ENCODE peak calls at places on chromosome 9, in five cellular contexts. L is coronary artery, V is upper lobe of right lung, I is fibroblast of mammary gland, K is astrocyte of the spinal cord. O is an unnamed sample.

GRCh38 chr9:87076825-87077224 is 129.5 kb upstream of the GAS1 start:
- DNase-seq in L (no peak), V (no peak), I (peak; percentile 47), K (no peak), O (no peak)

GRCh38 chr9:116156621-116157314 is 3.2 kb downstream of the PAPPA start:
- DNase-seq in L (peak; percentile 88), V (peak; percentile 66), I (peak; percentile 93), K (peak; percentile 77), O (peak; percentile 52)

GRCh38 chr9:118554987-118555386 is 814.2 kb downstream of the BRINP1 start:
- DNase-seq in L (no peak), V (no peak), I (no peak), K (no peak), O (no peak)

GRCh38 chr9:105251133-105251532 is 6.7 kb downstream of the SLC44A1 start:
- DNase-seq in L (no peak), V (no peak), I (no peak), K (no peak), O (no peak)

GRCh38 chr9:124420991-124421543 is 5.8 kb upstream of the PSMB7 start:
- DNase-seq in L (no peak), V (no peak), I (no peak), K (peak; percentile 10), O (no peak)

GRCh38 chr9:74281674-74282073 is 215.5 kb upstream of the RORB start:
- DNase-seq in L (no peak), V (no peak), I (no peak), K (no peak), O (no peak)

GRCh38 chr9:108996653-108997052 is 16.6 kb downstream of the CTNNAL1 start:
- DNase-seq in L (no peak), V (no peak), I (no peak), K (no peak), O (no peak)

GRCh38 chr9:68836788-68837187 is 131.7 kb downstream of the PIP5K1B start:
- DNase-seq in L (no peak), V (no peak), I (no peak), K (no peak), O (no peak)

GRCh38 chr9:14346301-14346721 is 32.4 kb upstream of the NFIB start:
- DNase-seq in L (peak; percentile 80), V (no peak), I (no peak), K (no peak), O (no peak)

GRCh38 chr9:115494393-115494792 is 376.4 kb upstream of the TNC start:
- DNase-seq in L (peak; percentile 77), V (no peak), I (no peak), K (no peak), O (no peak)

GRCh38 chr9:26893030-26893676 is 551 bp upstream of the CAAP1 start:
- DNase-seq in L (no peak), V (no peak), I (no peak), K (no peak), O (no peak)

GRCh38 chr9:69376651-69377050 is 51.6 kb downstream of the ENTREP1 start:
- DNase-seq in L (peak; percentile 81), V (no peak), I (peak; percentile 92), K (peak; percentile 88), O (no peak)

GRCh38 chr9:83544002-83544698 is 5.9 kb upstream of the FRMD3 start:
- DNase-seq in L (no peak), V (no peak), I (peak; percentile 80), K (peak; percentile 79), O (peak; percentile 13)

GRCh38 chr9:33638516-33638915 is 114.5 kb downstream of the ANKRD18B start:
- DNase-seq in L (no peak), V (no peak), I (no peak), K (no peak), O (no peak)

GRCh38 chr9:111158375-111158774 is 120.1 kb upstream of the LPAR1 start:
- DNase-seq in L (no peak), V (no peak), I (peak; percentile 89), K (peak; percentile 28), O (no peak)

GRCh38 chr9:69919461-69920061 is 98.9 kb downstream of the CFAP95 start:
- DNase-seq in L (no peak), V (no peak), I (peak; percentile 72), K (peak; percentile 73), O (no peak)

GRCh38 chr9:134624827-134625181 is 16.8 kb upstream of the COL5A1 start:
- DNase-seq in L (no peak), V (peak; percentile 50), I (peak; percentile 86), K (peak; percentile 86), O (no peak)

GRCh38 chr9:119667163-119667562 is 297.9 kb upstream of the BRINP1 start:
- DNase-seq in L (no peak), V (no peak), I (no peak), K (no peak), O (no peak)

GRCh38 chr9:36118706-36119105 is 17.8 kb upstream of the GLIPR2 start:
- DNase-seq in L (no peak), V (peak; percentile 80), I (no peak), K (no peak), O (no peak)

GRCh38 chr9:96420468-96421219 is 2.5 kb upstream of the ZNF367 start:
- DNase-seq in L (peak; percentile 75), V (no peak), I (peak; percentile 95), K (peak; percentile 90), O (peak; percentile 96)

GRCh38 chr9:122126340-122127333 is 32.9 kb downstream of the NDUFA8 start:
- DNase-seq in L (no peak), V (no peak), I (peak; percentile 13), K (peak; percentile 5), O (no peak)

GRCh38 chr9:117461386-117461785 is 46.5 kb upstream of the ASTN2 start:
- DNase-seq in L (no peak), V (no peak), I (no peak), K (no peak), O (no peak)

GRCh38 chr9:21789541-21790037 is 12.8 kb upstream of the MTAP start:
- DNase-seq in L (no peak), V (no peak), I (peak; percentile 94), K (peak; percentile 95), O (peak; percentile 77)

GRCh38 chr9:33799928-33800689 is 4.7 kb downstream of the PRSS3 start:
- DNase-seq in L (no peak), V (no peak), I (peak; percentile 36), K (no peak), O (no peak)

GRCh38 chr9:105647595-105648349 is 14.5 kb upstream of the TAL2 start:
- DNase-seq in L (no peak), V (no peak), I (no peak), K (no peak), O (no peak)

GRCh38 chr9:122261469-122261881 is 3.2 kb downstream of the RBM18 start:
- DNase-seq in L (peak; percentile 82), V (peak; percentile 69), I (peak; percentile 72), K (peak; percentile 68), O (no peak)

GRCh38 chr9:14215614-14216013 is 98.3 kb downstream of the NFIB start:
- DNase-seq in L (no peak), V (no peak), I (peak; percentile 43), K (peak; percentile 52), O (no peak)

GRCh38 chr9:110623462-110624025 is 44.0 kb upstream of the SVEP1 start:
- DNase-seq in L (no peak), V (no peak), I (peak; percentile 72), K (peak; percentile 75), O (peak; percentile 5)

GRCh38 chr9:81462759-81463158 is 226.6 kb downstream of the TLE1 start:
- DNase-seq in L (no peak), V (no peak), I (no peak), K (no peak), O (no peak)

GRCh38 chr9:98983295-98984268 is 39.9 kb downstream of the COL15A1 start:
- DNase-seq in L (no peak), V (no peak), I (peak; percentile 90), K (peak; percentile 89), O (no peak)

GRCh38 chr9:133060417-133060841 is 1.4 kb upstream of the CEL start:
- DNase-seq in L (no peak), V (no peak), I (no peak), K (no peak), O (no peak)
- TF ChIP-seq CTCF in L (no peak), V (no peak), I (no peak), K (no peak), O (peak; percentile 16)

DNA sequence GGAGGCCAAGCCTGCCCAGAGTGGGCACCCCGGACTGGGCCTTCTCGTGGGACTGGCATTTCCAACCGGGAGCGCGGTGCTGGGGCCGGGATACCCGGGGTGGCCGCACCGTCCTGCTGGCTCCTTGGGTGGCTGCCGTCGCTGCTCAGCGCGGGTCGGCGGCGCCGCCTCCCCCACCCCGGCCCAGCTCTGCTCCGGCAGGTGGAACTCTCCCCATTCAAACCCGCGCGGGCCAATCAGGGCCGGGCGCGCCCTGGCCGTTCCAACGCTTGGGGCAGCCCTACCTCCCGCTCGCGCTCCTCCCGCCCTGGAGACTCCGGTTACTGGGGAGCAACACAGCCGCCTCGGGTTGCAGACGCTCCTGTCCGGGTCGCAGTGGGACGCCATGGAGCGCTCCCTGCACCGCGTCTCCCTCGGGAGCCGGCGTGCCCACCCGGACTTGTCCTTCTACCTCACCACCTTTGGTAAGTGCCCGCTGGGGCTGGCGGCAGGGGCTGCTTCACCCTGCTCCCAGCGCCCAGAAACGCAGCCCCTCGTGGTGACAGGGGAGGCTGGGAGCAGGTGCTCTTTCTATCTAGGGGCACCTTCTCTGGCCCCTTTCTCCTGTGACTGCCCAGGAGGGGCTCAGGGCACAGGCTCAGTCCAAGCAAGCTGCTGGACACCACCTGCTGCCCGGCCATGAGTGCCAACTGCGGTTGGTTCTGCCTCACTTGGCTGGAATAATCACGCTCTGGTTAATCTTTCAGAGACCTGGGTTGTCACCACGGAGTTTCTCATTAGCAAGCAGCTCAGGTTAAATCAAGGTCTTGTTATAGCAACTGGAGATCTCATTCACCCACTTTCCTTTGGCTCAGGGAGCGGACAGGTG is at the start of gene RGS3:
- DNase-seq in L (peak; percentile 77), V (peak; percentile 89), I (no peak), K (no peak), O (no peak)
- H3K4me3 ChIP-seq in L (peak within 1 kb of the TSS; percentile 67), V (peak within 1 kb of the TSS; percentile 50), I (peak within 1 kb of the TSS; percentile 4), K (peak within 1 kb of the TSS; percentile 44), O (peak within 1 kb of the TSS; percentile 69)

DNA sequence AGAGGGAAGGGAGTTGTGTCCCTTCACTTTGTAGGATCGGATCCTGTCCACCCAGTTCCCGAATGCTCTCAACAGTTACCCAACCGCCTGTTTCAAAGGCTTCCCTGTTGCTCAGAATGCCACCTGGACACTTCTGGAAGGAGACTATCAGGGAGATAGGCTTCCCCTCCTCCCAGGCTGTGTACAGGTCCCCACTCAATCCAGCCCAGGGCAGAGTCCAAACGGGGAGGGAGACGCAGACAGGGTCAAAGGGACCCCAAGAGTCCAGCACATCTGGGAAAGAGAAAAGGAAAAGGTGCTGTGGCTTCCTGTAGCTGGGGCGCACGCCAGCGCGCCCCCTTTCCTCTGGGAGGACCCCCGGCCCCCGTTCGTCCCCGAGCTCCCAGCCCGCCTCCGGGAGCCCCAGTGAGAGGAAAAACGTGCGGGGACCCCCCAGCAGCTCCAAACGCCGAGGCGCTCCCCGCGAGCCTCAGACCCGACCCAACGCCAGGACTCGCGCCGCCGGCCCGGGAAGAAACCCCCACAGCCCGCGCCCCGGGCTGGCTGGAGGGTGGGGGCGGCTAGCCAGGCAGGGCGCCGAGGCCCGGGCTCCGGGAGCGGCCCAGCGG is 640 bp downstream of the SURF4 start:
- DNase-seq in L (no peak), V (no peak), I (peak; percentile 50), K (peak; percentile 54), O (no peak)
- TF ChIP-seq CTCF in L (no peak), V (no peak), I (no peak), K (peak; percentile 32), O (no peak)

GRCh38 chr9:128365525-128365924 is 5.6 kb upstream of the URM1 start:
- DNase-seq in L (no peak), V (no peak), I (no peak), K (no peak), O (no peak)
- H3K4me3 ChIP-seq in L (no peak overlapping the region), V (no peak overlapping the region), I (no peak overlapping the region), K (no peak overlapping the region), O (no peak overlapping the region)

GRCh38 chr9:114033397-114034103 is 44.5 kb downstream of the AMBP start:
- DNase-seq in L (peak; percentile 59), V (no peak), I (peak; percentile 16), K (peak; percentile 19), O (no peak)
- TF ChIP-seq CTCF in L (peak; percentile 39), V (peak; percentile 50), I (peak; percentile 39), K (peak; percentile 66), O (peak; percentile 57)